ENCODE peak calls at places on chromosomes 16 and 17, in six cellular contexts. W is A549, C is GM12878, U is K562, M is HepG2, J is endothelial cell of umbilical vein. S is an unnamed sample.

GRCh38 chr17:71922439-71922838 is 198.4 kb upstream of the SOX9 start:
- DNase-seq in C (peak), J (no peak), M (no peak), W (no peak), U (no peak), S (no peak)

GRCh38 chr17:6712058-6712853 is 913 bp downstream of the SLC13A5 start:
- DNase-seq in J (no peak), U (no peak), C (no peak), W (no peak), M (peak), S (peak)

GRCh38 chr16:22428654-22429053 is 54.2 kb upstream of the CDR2 start:
- DNase-seq in C (no peak), W (no peak), J (no peak), M (no peak), U (no peak), S (no peak)

GRCh38 chr16:71878911-71879310 is 5.1 kb downstream of the ZNF821 start:
- DNase-seq in J (no peak), U (no peak), C (no peak), M (no peak), W (no peak), S (no peak)

GRCh38 chr16:11639925-11640899 is 28.0 kb upstream of the SNN start:
- DNase-seq in W (peak), C (no peak), J (peak), M (peak), U (peak), S (peak)

GRCh38 chr16:46918905-46919792 is 35.0 kb downstream of the GPT2 start:
- DNase-seq in C (peak), W (no peak), U (peak), M (peak), J (no peak), S (no peak)

GRCh38 chr16:59355704-59356103 is 621.6 kb upstream of the GOT2 start:
- DNase-seq in U (no peak), M (no peak), W (no peak), J (no peak), C (no peak), S (no peak)

GRCh38 chr17:15263680-15264079 is 1.4 kb downstream of the PMP22 start:
- DNase-seq in C (no peak), U (no peak), J (no peak), M (no peak), W (no peak), S (no peak)

GRCh38 chr16:4935231-4935855 is 1.6 kb downstream of the PPL start:
- DNase-seq in J (no peak), M (no peak), C (no peak), U (no peak), W (no peak), S (peak)

GRCh38 chr17:11996722-11997146 is 541 bp downstream of the ZNF18 start:
- DNase-seq in W (peak), C (peak), M (peak), J (peak), U (peak), S (peak)

GRCh38 chr16:84737658-84738057 is 37.9 kb downstream of the USP10 start:
- DNase-seq in U (no peak), J (no peak), W (no peak), C (no peak), M (no peak), S (no peak)

GRCh38 chr17:72372185-72372584 is 251.4 kb downstream of the SOX9 start:
- DNase-seq in W (no peak), J (no peak), U (no peak), M (no peak), C (no peak), S (no peak)

GRCh38 chr17:35766903-35767510 is 6.3 kb downstream of the C17orf50 start:
- DNase-seq in W (peak), J (peak), M (no peak), C (no peak), U (peak), S (peak)

GRCh38 chr17:78717431-78717980 is 64.6 kb downstream of the CYTH1 start:
- DNase-seq in J (peak), M (peak), U (no peak), C (no peak), W (peak), S (no peak)

GRCh38 chr17:47277921-47278320 is 24.3 kb downstream of the ITGB3 start:
- DNase-seq in J (no peak), W (no peak), U (no peak), C (no peak), M (no peak), S (no peak)

GRCh38 chr16:1413684-1414531 is 596 bp downstream of the UNKL start:
- DNase-seq in C (peak), U (peak), W (peak), J (peak), M (no peak), S (peak)

GRCh38 chr16:5069854-5070253 is 1.8 kb upstream of the ALG1 start:
- DNase-seq in C (no peak), U (no peak), J (no peak), M (no peak), W (no peak), S (no peak)

GRCh38 chr16:662095-662494 is 5.8 kb upstream of the RHOT2 start:
- DNase-seq in U (no peak), C (no peak), W (no peak), J (no peak), M (no peak), S (no peak)

GRCh38 chr17:2071421-2072281 is 16.7 kb downstream of the HIC1 start:
- DNase-seq in C (no peak), W (no peak), J (peak), M (no peak), U (no peak), S (peak)

GRCh38 chr17:17231621-17232302 is 5.2 kb downstream of the FLCN start:
- DNase-seq in J (no peak), W (no peak), U (no peak), M (no peak), C (no peak), S (no peak)

GRCh38 chr16:57627184-57627871 is 1.1 kb upstream of the ADGRG1 start:
- DNase-seq in M (peak), C (no peak), U (no peak), W (peak), J (peak), S (peak)

GRCh38 chr17:2029911-2030778 is at the start of gene DPH1:
- DNase-seq in W (peak), C (peak), J (peak), U (peak), M (peak), S (peak)

GRCh38 chr17:46216682-46217081 is 23.5 kb upstream of the KANSL1 start:
- DNase-seq in J (no peak), C (no peak), U (no peak), W (no peak), M (no peak), S (no peak)

GRCh38 chr17:29929006-29929543 is 953 bp downstream of the SSH2 start:
- DNase-seq in J (peak), W (no peak), U (peak), C (no peak), M (peak), S (peak)

GRCh38 chr16:24381470-24382118 is 125.5 kb downstream of the CACNG3 start:
- DNase-seq in M (no peak), W (no peak), U (no peak), J (no peak), C (no peak), S (no peak)

GRCh38 chr16:31474173-31474714 is 2.3 kb downstream of the TGFB1I1 start:
- DNase-seq in C (no peak), M (no peak), W (no peak), J (no peak), U (peak), S (peak)

GRCh38 chr16:20871258-20871657 is 28.9 kb downstream of the DCUN1D3 start:
- DNase-seq in M (no peak), W (no peak), J (no peak), C (no peak), U (no peak), S (no peak)

GRCh38 chr16:69893086-69893485 is 58.0 kb upstream of the CLEC18A start:
- DNase-seq in J (no peak), M (no peak), C (no peak), W (no peak), U (no peak), S (no peak)

GRCh38 chr17:77445908-77446535 is 305.3 kb downstream of the SEC14L1 start:
- DNase-seq in W (no peak), U (no peak), M (no peak), J (peak), C (no peak), S (peak)

GRCh38 chr16:67312450-67313118 is 14.0 kb downstream of the KCTD19 start:
- DNase-seq in U (no peak), J (peak), M (no peak), C (no peak), W (no peak), S (no peak)

GRCh38 chr17:73622381-73622780 is 21.9 kb downstream of the SDK2 start:
- DNase-seq in W (no peak), C (no peak), J (no peak), M (no peak), U (no peak), S (no peak)
- TF ChIP-seq MYC in W (no peak), C (no peak), J (no peak), M (no peak), U (no peak), S (no peak)

GRCh38 chr17:76079577-76080206 is 710 bp downstream of the ZACN start:
- DNase-seq in W (no peak), U (peak), J (no peak), M (no peak), C (no peak), S (no peak)
- TF ChIP-seq CTCF in W (no peak), U (no peak), J (no peak), M (peak), C (no peak), S (no peak)

GRCh38 chr17:3802461-3803307 is 1.7 kb upstream of the ITGAE start:
- DNase-seq in M (peak), W (no peak), J (no peak), C (no peak), U (no peak), S (no peak)
- H3K4me3 ChIP-seq in M (no peak), W (no peak), J (no peak), C (no peak), U (no peak), S (no peak)

GRCh38 chr17:8105957-8106398 is 12.3 kb downstream of the ALOXE3 start:
- DNase-seq in M (no peak), U (no peak), J (no peak), C (no peak), W (no peak), S (peak)
- TF ChIP-seq MYC in M (no peak), U (peak), J (no peak), C (no peak), W (no peak), S (no peak)

DNA sequence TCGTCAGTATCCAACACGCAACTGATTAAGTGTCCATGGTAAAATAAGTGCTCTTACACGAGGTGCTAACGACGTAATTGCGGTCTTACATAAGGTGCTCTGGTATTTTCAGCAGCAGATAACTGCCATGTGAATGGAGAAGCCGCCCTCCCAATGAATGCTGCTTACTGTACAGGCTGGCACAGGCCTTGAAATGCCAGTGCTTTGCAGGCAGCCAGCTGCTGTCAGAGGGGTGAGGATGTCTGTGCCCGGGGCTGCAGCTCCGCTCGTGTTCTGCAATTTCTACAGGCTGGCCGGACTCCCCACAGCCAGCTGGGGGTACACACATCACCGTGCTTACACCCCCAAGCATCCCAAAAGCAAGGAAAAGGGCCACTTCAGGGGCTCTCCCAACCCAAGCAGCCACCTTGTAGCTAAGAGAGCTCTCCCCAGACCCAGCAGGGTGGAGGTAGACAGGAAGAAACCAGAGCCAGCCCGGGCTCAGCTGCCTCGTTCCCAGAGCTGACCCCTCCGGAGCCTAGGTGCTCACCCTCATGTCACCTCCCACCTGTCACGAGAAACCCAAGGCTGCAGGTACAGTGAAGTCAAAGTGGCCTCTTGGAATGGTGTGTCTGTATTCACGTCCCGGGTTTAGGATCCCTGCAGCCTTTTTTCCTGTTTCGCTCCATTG is 27.1 kb upstream of the RPH3AL start:
- DNase-seq in C (no peak), M (no peak), W (no peak), U (no peak), J (no peak), S (no peak)
- TF ChIP-seq CTCF in C (no peak), M (no peak), W (no peak), U (no peak), J (no peak), S (no peak)

GRCh38 chr17:45144199-45145034 is 3.9 kb upstream of the HEXIM1 start:
- DNase-seq in J (no peak), C (no peak), U (peak), M (no peak), W (no peak), S (peak)
- H3K4me3 ChIP-seq in J (no peak), C (peak), U (peak), M (no peak), W (no peak), S (peak)

DNA sequence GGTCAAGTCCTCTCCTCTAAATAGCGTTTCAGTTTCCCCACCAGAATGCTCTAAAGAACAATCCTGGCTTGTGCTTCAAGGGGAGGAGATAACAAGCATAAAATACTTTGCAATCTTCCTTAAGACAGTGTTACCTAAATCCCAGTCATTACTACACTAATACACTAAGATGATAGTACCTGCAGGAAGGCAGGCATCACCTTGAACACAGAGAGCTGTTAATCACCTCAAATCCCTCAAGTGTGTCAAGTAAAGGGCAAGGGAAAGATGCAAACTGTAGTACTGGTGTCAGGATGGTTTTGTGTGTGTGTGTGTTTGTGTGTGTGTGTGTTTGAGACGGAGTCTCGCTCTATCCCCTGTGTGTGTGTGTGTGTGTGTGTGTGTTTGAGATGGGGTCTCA is 36.8 kb downstream of the NACA2 start:
- DNase-seq in U (no peak), M (no peak), W (no peak), J (no peak), C (no peak), S (no peak)
- TF ChIP-seq MYC in U (no peak), M (no peak), W (no peak), J (no peak), C (no peak), S (no peak)

GRCh38 chr16:64047207-64047606 is 1074.7 kb downstream of the CDH11 start:
- DNase-seq in C (no peak), J (no peak), U (no peak), W (no peak), M (no peak), S (no peak)

GRCh38 chr16:64047878-64048277 is 1074.0 kb downstream of the CDH11 start:
- DNase-seq in M (no peak), U (no peak), W (no peak), J (no peak), C (no peak), S (no peak)

DNA sequence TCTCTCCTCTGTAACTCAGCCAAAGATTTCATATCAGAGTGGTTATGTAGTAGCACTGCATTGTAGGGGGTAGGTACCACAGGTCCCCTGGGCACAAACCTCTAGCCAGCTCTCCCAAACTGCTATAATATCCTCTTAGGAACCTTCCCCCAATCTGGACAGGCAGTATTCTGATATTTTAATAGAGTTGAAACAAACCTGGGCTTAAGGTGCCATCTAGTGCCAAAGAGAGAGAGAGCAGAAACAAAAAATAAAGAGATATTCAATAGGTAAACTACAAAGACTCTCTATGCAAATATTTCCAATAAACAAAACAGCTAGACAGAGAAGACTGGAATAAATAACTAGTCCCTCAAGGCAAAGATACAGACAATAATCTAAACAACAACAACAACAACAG is 1070.0 kb downstream of the CDH11 start:
- DNase-seq in M (peak), C (no peak), J (peak), U (no peak), W (no peak), S (peak)
- TF ChIP-seq CTCF in M (peak), C (no peak), J (peak), U (no peak), W (no peak), S (peak)

GRCh38 chr17:596287-596686 is 118.4 kb downstream of the VPS53 start:
- DNase-seq in M (no peak), U (no peak), C (no peak), W (peak), J (no peak), S (no peak)

GRCh38 chr17:600576-601301 is 113.9 kb downstream of the VPS53 start:
- DNase-seq in M (no peak), W (no peak), U (no peak), C (no peak), J (peak), S (no peak)

GRCh38 chr17:602436-602835 is 112.2 kb downstream of the VPS53 start:
- DNase-seq in M (no peak), W (no peak), C (no peak), J (no peak), U (no peak), S (no peak)

GRCh38 chr17:601462-602303 is 113.0 kb downstream of the VPS53 start:
- DNase-seq in M (no peak), U (peak), W (no peak), J (peak), C (no peak), S (no peak)

DNA sequence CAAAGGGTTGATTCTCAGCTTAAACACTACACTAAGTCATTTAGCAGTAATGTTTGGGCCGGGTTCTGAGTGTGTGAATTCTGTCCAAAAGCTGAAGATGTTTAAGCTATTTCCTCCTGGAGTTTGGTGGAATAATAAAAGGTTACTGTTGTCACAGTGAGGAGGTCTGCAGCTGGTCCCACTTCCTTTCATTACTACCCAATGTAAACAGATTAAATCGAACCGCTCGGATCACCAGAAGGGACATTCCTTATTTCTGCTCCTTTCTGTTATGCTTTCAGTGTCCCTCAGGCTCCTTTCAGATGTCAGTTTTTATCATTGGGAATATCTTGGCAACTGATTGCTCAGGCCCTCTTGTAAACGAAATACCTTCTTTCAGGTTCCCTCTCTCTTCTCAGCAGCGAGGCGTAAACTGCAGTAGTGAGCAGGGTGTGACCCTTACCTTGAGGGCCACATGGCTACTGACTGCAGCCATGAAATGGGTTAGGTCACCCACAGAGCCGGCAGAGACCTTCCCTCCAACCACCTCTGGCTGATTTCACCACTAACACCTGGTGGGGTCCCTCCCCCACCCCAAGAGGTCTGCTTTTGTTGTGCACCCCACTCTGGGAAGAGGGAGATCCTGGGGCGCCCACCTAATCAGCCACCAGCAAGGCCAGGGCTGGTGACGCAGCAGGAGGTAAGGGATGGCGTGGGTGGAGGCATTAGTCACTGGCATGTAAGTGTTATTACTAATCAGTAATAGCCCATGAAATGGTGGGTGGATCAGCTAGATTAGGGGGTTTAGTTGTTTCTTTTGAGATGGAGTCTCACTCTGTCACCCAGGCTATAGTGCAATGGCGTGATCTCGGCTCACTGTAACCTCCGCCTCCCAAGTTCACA is 117.6 kb downstream of the VPS53 start:
- DNase-seq in W (no peak), C (no peak), U (no peak), M (no peak), J (peak), S (no peak)
- H3K4me3 ChIP-seq in W (no peak), C (no peak), U (no peak), M (no peak), J (no peak), S (no peak)

DNA sequence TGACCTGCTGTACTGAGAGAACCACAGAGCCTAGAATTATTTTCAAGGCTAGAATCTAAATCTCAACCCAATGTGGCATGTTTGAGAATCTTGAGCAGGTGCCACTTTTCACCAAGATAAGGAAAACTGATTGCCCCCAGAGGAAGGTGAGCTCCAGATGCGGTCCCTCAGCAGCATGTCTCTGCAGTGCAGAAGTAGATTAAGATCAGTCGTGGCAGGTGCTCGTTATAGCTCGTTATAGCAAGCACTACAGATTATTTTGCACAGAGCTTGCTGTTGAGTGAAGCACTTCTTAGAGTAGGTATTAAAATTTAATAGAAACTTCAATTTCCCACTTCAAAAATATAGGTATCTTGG is 176.0 kb downstream of the AATF start:
- DNase-seq in U (no peak), M (no peak), C (no peak), J (no peak), W (no peak), S (no peak)
- TF ChIP-seq MYC in U (no peak), M (no peak), C (no peak), J (no peak), W (no peak), S (no peak)